ENCODE peak calls at places on chromosomes 12 and 14, in five cellular contexts. C is MCF 10A, H is endodermal cell, G is EH, Z is dorsolateral prefrontal cortex. P is an unnamed sample.

GRCh38 chr12:94173660-94174265 is 25.4 kb downstream of the PLXNC1 start:
- DNase-seq in C (no peak), H (no peak), G (no peak), Z (no peak), P (no peak)

GRCh38 chr12:95605087-95605486 is 53.8 kb upstream of the USP44 start:
- DNase-seq in C (peak), H (peak), G (peak), Z (no peak), P (peak)

GRCh38 chr14:68968051-68968450 is 11.1 kb downstream of the ACTN1 start:
- DNase-seq in C (no peak), H (peak), G (no peak), Z (no peak), P (no peak)

GRCh38 chr14:101061411-101062064 is 158.0 kb upstream of the RTL1 start:
- DNase-seq in C (no peak), H (no peak), G (no peak), Z (peak), P (no peak)

GRCh38 chr14:68145539-68145938 is 326.0 kb downstream of the RAD51B start:
- DNase-seq in C (no peak), H (no peak), G (peak), Z (no peak), P (no peak)

GRCh38 chr12:82299617-82300016 is 58.6 kb downstream of the CCDC59 start:
- DNase-seq in C (no peak), H (no peak), G (peak), Z (no peak), P (peak)

GRCh38 chr12:100656806-100657205 is 83.3 kb downstream of the GAS2L3 start:
- DNase-seq in C (no peak), H (no peak), G (peak), Z (no peak), P (no peak)

GRCh38 chr14:92922883-92923743 is at the start of gene CHGA:
- DNase-seq in C (peak), H (peak), G (peak), Z (no peak), P (peak)

GRCh38 chr12:79151956-79152355 is 287.4 kb downstream of the SYT1 start:
- DNase-seq in C (no peak), H (no peak), G (no peak), Z (no peak), P (no peak)

P was measured in astrocyte of the hippocampus.